ENCODE peak calls at places on chromosome 13, in seven cellular contexts. R is heart right ventricle, M is HT1080, N is SHP77, X is NCI-H69, A is substantia nigra, F is mucosa of descending colon. Z is an unnamed sample.
A peak's percentile ranks its signal among the peaks of the same experiment; 100 is the strongest.

GRCh38 chr13:30968734-30969335 is 36.4 kb downstream of the TEX26 start:
- DNase-seq in N (no peak), R (no peak), F (no peak), X (no peak), A (no peak), M (no peak), Z (no peak)

GRCh38 chr13:27704681-27705080 is 83.0 kb downstream of the POLR1D start:
- DNase-seq in F (no peak), R (no peak), M (peak; percentile 11), A (no peak), N (no peak), X (no peak), Z (no peak)

GRCh38 chr13:41054212-41054877 is 7.0 kb upstream of the WBP4 start:
- DNase-seq in N (peak; percentile 18), X (peak; percentile 45), A (no peak), F (no peak), M (peak; percentile 47), R (no peak), Z (peak; percentile 72)

GRCh38 chr13:34750078-34750703 is 191.9 kb upstream of the NBEA start:
- DNase-seq in M (no peak), F (peak; percentile 51), X (peak; percentile 90), A (peak; percentile 39), R (peak; percentile 26), N (peak; percentile 80), Z (no peak)

GRCh38 chr13:71625694-71626093 is 241.3 kb downstream of the DACH1 start:
- DNase-seq in M (peak; percentile 3), N (no peak), A (no peak), F (no peak), R (no peak), X (no peak), Z (peak; percentile 23)

GRCh38 chr13:113667771-113668490 is 912 bp downstream of the GRK1 start:
- DNase-seq in M (no peak), F (peak; percentile 24), A (no peak), X (no peak), N (no peak), R (no peak), Z (no peak)

GRCh38 chr13:74210693-74211393 is 76.6 kb upstream of the KLF12 start:
- DNase-seq in N (no peak), A (peak; percentile 10), R (no peak), M (peak; percentile 93), F (no peak), X (peak; percentile 80), Z (peak; percentile 61)

GRCh38 chr13:112449545-112449930 is 73.4 kb downstream of the SPACA7 start:
- DNase-seq in X (no peak), F (no peak), N (no peak), R (no peak), A (no peak), M (no peak), Z (no peak)

GRCh38 chr13:51928231-51928630 is 66.5 kb downstream of the CCDC70 start:
- DNase-seq in A (no peak), R (no peak), X (peak; percentile 67), N (peak; percentile 50), M (peak; percentile 68), F (no peak), Z (no peak)

GRCh38 chr13:95128045-95128643 is 173.1 kb downstream of the ABCC4 start:
- DNase-seq in F (no peak), N (peak; percentile 81), M (peak; percentile 51), A (no peak), X (peak; percentile 87), R (no peak), Z (peak; percentile 83)

GRCh38 chr13:95298971-95299627 is 2.2 kb downstream of the ABCC4 start:
- DNase-seq in M (peak; percentile 84), N (no peak), F (no peak), A (no peak), R (no peak), X (no peak), Z (peak; percentile 86)

GRCh38 chr13:46491641-46492040 is 61.3 kb upstream of the LRCH1 start:
- DNase-seq in N (no peak), A (no peak), X (no peak), F (no peak), R (no peak), M (no peak), Z (no peak)

GRCh38 chr13:69324109-69324886 is 783.3 kb upstream of the ATXN8OS start:
- DNase-seq in N (peak; percentile 35), A (no peak), M (peak; percentile 40), X (peak; percentile 70), F (no peak), R (no peak), Z (peak; percentile 42)

GRCh38 chr13:78589206-78589605 is 14.1 kb downstream of the POU4F1 start:
- DNase-seq in F (peak; percentile 60), N (no peak), M (no peak), A (no peak), R (peak; percentile 56), X (no peak), Z (peak; percentile 48)

GRCh38 chr13:107545946-107546502 is 669.3 kb downstream of the LIG4 start:
- DNase-seq in R (no peak), M (no peak), X (peak; percentile 92), A (no peak), F (no peak), N (peak; percentile 70), Z (no peak)

GRCh38 chr13:39350461-39350881 is 252.5 kb downstream of the LHFPL6 start:
- DNase-seq in A (peak; percentile 42), X (peak; percentile 82), M (no peak), F (no peak), N (no peak), R (peak; percentile 35), Z (no peak)

GRCh38 chr13:33322474-33322827 is 36.9 kb upstream of the STARD13 start:
- DNase-seq in A (no peak), X (no peak), F (no peak), M (no peak), R (peak; percentile 16), N (no peak), Z (no peak)

GRCh38 chr13:26946675-26947342 is 186.2 kb upstream of the GPR12 start:
- DNase-seq in A (peak; percentile 1), N (peak; percentile 63), X (peak; percentile 53), R (no peak), M (peak; percentile 59), F (no peak), Z (peak; percentile 70)

GRCh38 chr13:28489975-28490550 is 4.9 kb downstream of the FLT1 start:
- DNase-seq in N (no peak), A (no peak), M (peak; percentile 33), X (no peak), F (no peak), R (no peak), Z (no peak)

GRCh38 chr13:51959773-51960172 is 51.5 kb downstream of the ATP7B start:
- DNase-seq in A (no peak), N (no peak), F (peak; percentile 77), M (no peak), R (no peak), X (peak; percentile 3), Z (no peak)

GRCh38 chr13:113879506-113880360 is 15.9 kb upstream of the GAS6 start:
- DNase-seq in R (peak; percentile 48), N (peak; percentile 15), A (no peak), M (no peak), X (no peak), F (no peak), Z (no peak)

GRCh38 chr13:87684850-87685735 is 13.9 kb downstream of the SLITRK5 start:
- DNase-seq in X (peak; percentile 79), R (no peak), M (peak; percentile 65), F (no peak), A (no peak), N (peak; percentile 66), Z (peak; percentile 68)

GRCh38 chr13:111937763-111938375 is 129.1 kb upstream of the SOX1 start:
- DNase-seq in A (no peak), F (no peak), M (no peak), R (no peak), N (no peak), X (peak; percentile 71), Z (no peak)

GRCh38 chr13:85879014-85879413 is 79.8 kb upstream of the SLITRK6 start:
- DNase-seq in A (no peak), N (no peak), F (no peak), X (peak; percentile 15), M (no peak), R (no peak), Z (peak; percentile 6)

GRCh38 chr13:110226051-110226562 is 80.8 kb downstream of the COL4A1 start:
- DNase-seq in X (no peak), A (no peak), R (no peak), F (no peak), M (no peak), N (no peak), Z (no peak)

GRCh38 chr13:22062478-22063205 is 391.8 kb downstream of the FGF9 start:
- DNase-seq in M (no peak), R (no peak), F (no peak), N (no peak), A (no peak), X (no peak), Z (no peak)

GRCh38 chr13:110044521-110045200 is 258.3 kb upstream of the IRS2 start:
- DNase-seq in X (no peak), N (no peak), A (no peak), M (no peak), F (no peak), R (no peak), Z (no peak)

GRCh38 chr13:31773538-31773937 is 34.2 kb downstream of the RXFP2 start:
- DNase-seq in N (no peak), M (peak; percentile 73), R (no peak), F (no peak), A (no peak), X (no peak), Z (no peak)

GRCh38 chr13:64992314-64992713 is 2237.8 kb downstream of the PCDH9 start:
- DNase-seq in M (no peak), N (no peak), A (no peak), F (no peak), X (no peak), R (no peak), Z (no peak)

GRCh38 chr13:25493930-25494707 is 122.3 kb downstream of the ATP8A2 start:
- DNase-seq in M (no peak), A (no peak), X (no peak), F (no peak), R (no peak), N (no peak), Z (no peak)

GRCh38 chr13:39561971-39562370 is 41.0 kb downstream of the LHFPL6 start:
- DNase-seq in A (no peak), R (no peak), M (no peak), N (no peak), X (peak; percentile 17), F (no peak), Z (peak; percentile 46)

GRCh38 chr13:94061316-94061715 is 418.2 kb downstream of the DCT start:
- DNase-seq in M (no peak), A (no peak), X (peak; percentile 49), R (no peak), N (no peak), F (no peak), Z (no peak)